ENCODE peak calls at places on chromosomes 5 and 9, in five cellular contexts. T is HepG2, S is H1, V is GM12878, W is K562. H is an unnamed sample. For H3K4me1, the result is how much of the 10 kb centered on the place peaks cover.

GRCh38 chr9:104993291-104993963 is 65.5 kb upstream of the ABCA1 start:
- DNase-seq in T (peak), S (peak), V (no peak), W (no peak), H (peak)

GRCh38 chr9:14747116-14747515 is 24.6 kb upstream of the CER1 start:
- DNase-seq in T (no peak), S (no peak), V (no peak), W (no peak), H (no peak)

GRCh38 chr9:71769175-71770165 is 1.2 kb upstream of the CEMIP2 start:
- DNase-seq in T (peak), S (no peak), V (no peak), W (peak), H (peak)

GRCh38 chr5:112210430-112211005 is 208.6 kb downstream of the EPB41L4A start:
- DNase-seq in T (peak), S (no peak), V (no peak), W (no peak), H (peak)

GRCh38 chr5:162641142-162641813 is 573.7 kb downstream of the GABRG2 start:
- DNase-seq in T (no peak), S (no peak), V (no peak), W (no peak), H (peak)

GRCh38 chr9:71816782-71817549 is 48.7 kb upstream of the CEMIP2 start:
- DNase-seq in T (no peak), S (no peak), V (no peak), W (no peak), H (no peak)

GRCh38 chr5:79858097-79858723 is 132.9 kb downstream of the MTX3 start:
- DNase-seq in T (peak), S (peak), V (peak), W (peak), H (peak)

GRCh38 chr5:74655716-74656115 is 15.2 kb upstream of the ENC1 start:
- DNase-seq in T (no peak), S (no peak), V (no peak), W (no peak), H (no peak)

GRCh38 chr5:62779010-62779422 is 200.4 kb downstream of the LRRC70 start:
- DNase-seq in T (peak), S (no peak), V (no peak), W (peak), H (peak)

GRCh38 chr5:57735754-57736153 is 253.1 kb upstream of the ACTBL2 start:
- DNase-seq in T (peak), S (no peak), V (no peak), W (no peak), H (no peak)

GRCh38 chr9:76257224-76257794 is 136.9 kb downstream of the RFK start:
- DNase-seq in T (no peak), S (no peak), V (no peak), W (no peak), H (no peak)

GRCh38 chr5:175627739-175628138 is 30.1 kb upstream of the HRH2 start:
- DNase-seq in T (no peak), S (no peak), V (no peak), W (no peak), H (no peak)

GRCh38 chr9:34546834-34547827 is 24.3 kb upstream of the ENHO start:
- DNase-seq in T (peak), S (peak), V (no peak), W (peak), H (peak)

GRCh38 chr9:123996731-123997421 is 14.7 kb upstream of the LHX2 start:
- DNase-seq in T (no peak), S (no peak), V (no peak), W (no peak), H (peak)

GRCh38 chr5:78879541-78879940 is 105.6 kb downstream of the ARSB start:
- DNase-seq in T (no peak), S (no peak), V (no peak), W (no peak), H (no peak)

GRCh38 chr5:16666861-16667481 is 50.2 kb upstream of the RETREG1 start:
- DNase-seq in T (peak), S (no peak), V (no peak), W (no peak), H (peak)

GRCh38 chr5:27087820-27088219 is 49.4 kb upstream of the CDH9 start:
- DNase-seq in T (no peak), S (no peak), V (no peak), W (no peak), H (no peak)

GRCh38 chr5:56941981-56942380 is 9.9 kb downstream of the MIER3 start:
- DNase-seq in T (no peak), S (no peak), V (no peak), W (no peak), H (no peak)

GRCh38 chr9:76552751-76553150 is 93.8 kb downstream of the GCNT1 start:
- DNase-seq in T (no peak), S (no peak), V (no peak), W (peak), H (peak)

GRCh38 chr9:38708759-38709158 is 11.2 kb downstream of the FAM240B start:
- DNase-seq in T (no peak), S (no peak), V (no peak), W (no peak), H (no peak)

GRCh38 chr9:69207503-69207902 is 33.4 kb downstream of the TJP2 start:
- DNase-seq in T (no peak), S (no peak), V (no peak), W (no peak), H (peak)

GRCh38 chr5:122195784-122196394 is 66.5 kb downstream of the ZNF474 start:
- DNase-seq in T (peak), S (no peak), V (no peak), W (peak), H (peak)

GRCh38 chr9:84296146-84296843 is 44.3 kb downstream of the SLC28A3 start:
- DNase-seq in T (no peak), S (no peak), V (peak), W (no peak), H (no peak)

GRCh38 chr9:134895849-134896833 is 15.5 kb downstream of the FCN2 start:
- DNase-seq in T (no peak), S (no peak), V (no peak), W (no peak), H (no peak)

GRCh38 chr5:134878403-134878802 is 4.2 kb downstream of the TXNDC15 start:
- DNase-seq in T (no peak), S (no peak), V (no peak), W (no peak), H (no peak)

GRCh38 chr5:137096149-137097103 is 402.7 kb downstream of the SPOCK1 start:
- DNase-seq in T (no peak), S (no peak), V (no peak), W (no peak), H (no peak)

GRCh38 chr9:109973336-109973735 is 193.3 kb downstream of the PALM2AKAP2 start:
- DNase-seq in T (no peak), S (no peak), V (no peak), W (no peak), H (no peak)
- H3K4me1 ChIP-seq in T (under half), S (under half), V (half or more), W (under half), H (under half)

GRCh38 chr5:43648499-43649124 is 45.6 kb downstream of the NNT start:
- DNase-seq in T (no peak), S (no peak), V (no peak), W (no peak), H (no peak)

GRCh38 chr5:43649256-43649655 is 46.3 kb downstream of the NNT start:
- DNase-seq in T (no peak), S (no peak), V (no peak), W (no peak), H (no peak)

GRCh38 chr5:43647789-43648188 is 44.8 kb downstream of the NNT start:
- DNase-seq in T (no peak), S (no peak), V (no peak), W (no peak), H (no peak)

GRCh38 chr5:43643750-43644149 is 40.8 kb downstream of the NNT start:
- DNase-seq in T (no peak), S (no peak), V (no peak), W (no peak), H (no peak)

GRCh38 chr5:43646997-43647396 is 44.0 kb downstream of the NNT start:
- DNase-seq in T (no peak), S (no peak), V (no peak), W (no peak), H (no peak)
- TF ChIP-seq CREB1 in T (no peak), S (no peak), V (no peak), W (no peak), H (no peak)

GRCh38 chr5:54988817-54989216 is 3.4 kb upstream of the ESM1 start:
- DNase-seq in T (no peak), S (no peak), V (no peak), W (no peak), H (no peak)
- H3K4me1 ChIP-seq in T (under half), S (under half), V (under half), W (under half), H (half or more)

DNA sequence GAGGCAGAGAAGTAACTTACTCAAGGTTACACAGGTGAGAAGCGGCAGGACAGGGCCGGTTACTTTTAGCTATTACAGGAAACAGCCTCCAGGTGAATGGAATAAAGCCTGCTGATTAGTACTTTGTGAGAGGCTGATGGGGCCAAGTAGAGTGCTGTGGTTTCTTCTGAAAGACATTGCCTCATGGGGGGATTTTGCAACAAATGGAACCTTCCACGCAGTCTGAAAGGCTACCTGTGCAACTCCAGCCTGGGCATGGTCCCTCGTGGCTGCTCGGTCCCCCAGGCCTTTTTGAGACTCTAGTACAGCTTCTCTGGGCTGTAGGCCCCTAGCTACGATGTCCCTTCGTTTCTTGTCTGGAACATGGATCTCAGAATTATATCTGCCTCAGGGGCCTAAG is 2.0 kb downstream of the TMEM268 start:
- DNase-seq in T (no peak), S (no peak), V (no peak), W (no peak), H (no peak)
- TF ChIP-seq CREB1 in T (no peak), S (no peak), V (no peak), W (no peak), H (no peak)

DNA sequence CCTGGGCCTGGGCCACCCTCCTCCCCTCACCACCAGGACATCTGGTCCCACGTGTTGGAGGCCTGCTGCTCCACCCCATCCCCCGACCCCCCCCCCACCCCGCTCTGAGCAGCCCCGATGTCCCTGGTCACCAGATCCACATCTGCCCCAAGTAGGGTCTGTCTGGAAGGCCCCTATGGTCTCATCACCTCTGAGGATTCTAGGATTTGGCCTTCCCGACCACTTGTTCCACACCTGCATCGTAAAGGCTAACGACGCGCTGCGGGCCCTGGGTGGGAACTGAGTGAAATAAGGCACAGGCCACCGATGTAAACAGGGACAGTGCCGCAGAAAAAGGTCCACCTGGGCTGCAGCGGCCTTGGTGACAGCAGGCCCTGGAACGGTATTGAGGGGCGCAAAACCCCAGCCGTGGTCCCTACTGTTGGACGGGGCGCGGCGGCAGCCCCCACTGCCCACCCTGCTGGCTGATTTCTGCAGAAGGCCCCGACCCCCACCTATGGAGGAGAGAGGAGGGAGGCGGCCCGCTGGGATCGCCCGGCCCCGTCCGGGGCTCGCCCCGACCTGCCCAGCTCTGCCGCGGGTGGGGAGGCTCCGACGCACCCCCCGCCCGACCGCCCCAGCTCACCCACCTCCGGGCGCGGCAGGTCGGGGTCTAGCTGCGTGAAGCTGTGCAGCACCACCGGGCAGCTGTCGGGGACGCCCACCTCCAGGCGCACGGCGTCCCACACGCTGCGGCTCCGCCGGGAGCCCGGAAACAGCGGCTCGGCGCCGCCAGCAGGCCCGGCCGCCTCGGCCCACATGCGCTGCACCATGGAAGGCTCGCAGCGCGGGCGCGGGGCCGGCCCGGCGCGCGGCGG is 469 bp downstream of the RALGDS start:
- DNase-seq in T (no peak), S (no peak), V (no peak), W (peak), H (peak)
- H3K4me1 ChIP-seq in T (under half), S (under half), V (half or more), W (half or more), H (under half)

GRCh38 chr9:35919212-35920003 is 10.1 kb downstream of the SPAAR start:
- DNase-seq in T (no peak), S (no peak), V (no peak), W (no peak), H (no peak)

GRCh38 chr9:35920004-35920658 is 10.8 kb downstream of the SPAAR start:
- DNase-seq in T (peak), S (no peak), V (no peak), W (no peak), H (no peak)

GRCh38 chr9:35923598-35923926 is 14.3 kb downstream of the SPAAR start:
- DNase-seq in T (no peak), S (no peak), V (no peak), W (no peak), H (no peak)

GRCh38 chr9:35929188-35929718 is 20.0 kb downstream of the SPAAR start:
- DNase-seq in T (no peak), S (no peak), V (no peak), W (no peak), H (no peak)

DNA sequence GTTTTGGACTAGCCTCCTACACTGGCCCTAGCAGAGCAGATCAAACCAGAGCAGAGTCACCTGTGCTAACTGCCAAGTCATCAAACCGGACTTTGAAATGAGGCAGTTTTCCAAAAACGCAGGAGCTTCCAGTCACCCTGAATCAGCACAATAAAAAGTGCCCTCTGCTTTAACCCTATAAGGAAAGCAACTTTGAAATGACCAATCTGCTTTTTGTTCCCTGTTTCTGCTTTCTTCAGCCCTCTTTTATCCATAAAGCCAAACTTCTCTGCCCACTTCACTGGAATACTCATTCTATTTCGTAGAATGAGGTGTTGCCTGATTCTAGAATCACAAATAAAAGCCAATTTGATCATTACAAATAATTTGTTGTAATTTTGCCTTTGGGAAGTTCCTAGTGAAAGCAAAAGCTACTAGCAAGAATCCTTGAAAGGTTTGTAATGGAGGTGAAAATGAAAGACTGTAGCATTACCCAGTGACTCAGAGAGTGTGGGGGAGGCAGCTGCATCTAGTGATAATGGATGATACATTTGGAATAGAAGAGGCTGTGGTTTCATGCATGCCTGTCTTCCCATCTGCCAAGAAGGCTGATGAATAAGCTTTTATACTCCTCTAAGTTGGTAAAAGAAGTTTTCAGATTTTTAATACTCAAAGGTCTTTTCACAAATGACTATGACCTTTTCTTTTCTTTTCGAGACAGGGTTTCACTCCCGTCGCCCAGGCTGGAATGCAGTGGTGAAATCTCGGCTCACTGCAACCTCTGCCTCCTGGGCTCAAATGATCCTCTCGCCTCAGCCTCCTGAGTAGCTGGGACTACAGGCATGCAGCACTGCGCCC is 14.9 kb downstream of the SPAAR start:
- DNase-seq in T (no peak), S (no peak), V (no peak), W (peak), H (no peak)
- TF ChIP-seq CREB1 in T (no peak), S (no peak), V (no peak), W (no peak), H (no peak)

GRCh38 chr5:150486402-150487198 is 21.3 kb upstream of the NDST1 start:
- DNase-seq in T (peak), S (peak), V (no peak), W (peak), H (peak)
- H3K4me1 ChIP-seq in T (half or more), S (under half), V (under half), W (half or more), H (half or more)

H was measured in GM23338.